ENCODE peak calls at places on chromosomes 7 and 10, in ten cellular contexts. J is transverse colon, M is caudate nucleus, P is endothelial cell of umbilical vein, O is left lung, Y is Peyer's patch, A is ovary, G is PC-3, E is spleen, T is breast epithelium. C is an unnamed sample.

GRCh38 chr10:8137272-8137680 is 82.8 kb downstream of the GATA3 start:
- DNase-seq in O (no peak), P (no peak), J (no peak), T (no peak), Y (no peak), G (no peak), A (no peak), M (no peak), E (no peak), C (no peak)

GRCh38 chr7:53661645-53662217 is 626.3 kb downstream of the POM121L12 start:
- DNase-seq in M (no peak), J (no peak), G (no peak), Y (no peak), A (no peak), T (no peak), P (no peak), O (no peak), E (no peak), C (no peak)

GRCh38 chr10:119022846-119023552 is 6.5 kb upstream of the NANOS1 start:
- DNase-seq in Y (no peak), P (no peak), M (no peak), O (no peak), J (no peak), A (no peak), E (no peak), G (peak; percentile 82), T (no peak), C (no peak)

GRCh38 chr7:155412416-155413253 is 45.3 kb upstream of the EN2 start:
- DNase-seq in O (peak; percentile 43), M (peak; percentile 67), Y (peak; percentile 18), E (peak; percentile 81), P (peak; percentile 23), A (no peak), T (no peak), G (peak; percentile 57), J (peak; percentile 42), C (no peak)

GRCh38 chr10:62815373-62816111 is 624 bp downstream of the EGR2 start:
- DNase-seq in G (no peak), P (peak; percentile 15), E (peak; percentile 88), A (no peak), Y (no peak), M (no peak), O (peak; percentile 35), T (no peak), J (no peak), C (no peak)

GRCh38 chr7:138001529-138002095 is at the start of gene CREB3L2:
- DNase-seq in O (peak; percentile 77), G (peak; percentile 32), J (peak; percentile 68), Y (peak; percentile 56), A (peak; percentile 55), T (peak; percentile 54), P (no peak), E (peak; percentile 96), M (peak; percentile 84), C (peak; percentile 89)

GRCh38 chr10:110993024-110993693 is 73.8 kb downstream of the SHOC2 start:
- DNase-seq in T (no peak), J (no peak), O (no peak), M (no peak), A (no peak), G (peak; percentile 64), E (no peak), P (no peak), Y (no peak), C (no peak)

GRCh38 chr10:51171946-51172345 is 97.7 kb downstream of the PRKG1 start:
- DNase-seq in J (no peak), M (no peak), G (peak; percentile 85), Y (no peak), E (no peak), T (no peak), A (no peak), O (no peak), P (no peak), C (no peak)

GRCh38 chr10:34194259-34194658 is 620.8 kb downstream of the PARD3 start:
- DNase-seq in J (no peak), Y (no peak), M (no peak), A (no peak), P (no peak), G (no peak), O (no peak), T (no peak), E (no peak), C (no peak)

GRCh38 chr7:117825132-117825531 is 48.1 kb downstream of the CTTNBP2 start:
- DNase-seq in A (no peak), Y (no peak), M (no peak), E (no peak), P (no peak), O (no peak), T (no peak), J (no peak), G (peak; percentile 18), C (no peak)

GRCh38 chr10:4568731-4569130 is 257.3 kb upstream of the AKR1E2 start:
- DNase-seq in M (no peak), E (no peak), O (no peak), T (no peak), G (no peak), J (no peak), Y (no peak), P (no peak), A (no peak), C (no peak)

GRCh38 chr7:108189733-108190388 is 59.7 kb upstream of the LAMB4 start:
- DNase-seq in M (no peak), P (no peak), O (no peak), G (no peak), J (no peak), A (no peak), E (no peak), Y (no peak), T (no peak), C (no peak)

GRCh38 chr7:11754123-11754522 is 77.9 kb downstream of the THSD7A start:
- DNase-seq in A (no peak), O (no peak), G (no peak), M (no peak), P (no peak), T (no peak), E (no peak), Y (no peak), J (no peak), C (no peak)
- H3K27ac ChIP-seq in A (no peak overlapping the region), O (no peak overlapping the region), G (no peak overlapping the region), M (no peak overlapping the region), P (no peak overlapping the region), T (no peak overlapping the region), E (no peak overlapping the region), Y (no peak overlapping the region), J (no peak overlapping the region), C (no peak overlapping the region)

DNA sequence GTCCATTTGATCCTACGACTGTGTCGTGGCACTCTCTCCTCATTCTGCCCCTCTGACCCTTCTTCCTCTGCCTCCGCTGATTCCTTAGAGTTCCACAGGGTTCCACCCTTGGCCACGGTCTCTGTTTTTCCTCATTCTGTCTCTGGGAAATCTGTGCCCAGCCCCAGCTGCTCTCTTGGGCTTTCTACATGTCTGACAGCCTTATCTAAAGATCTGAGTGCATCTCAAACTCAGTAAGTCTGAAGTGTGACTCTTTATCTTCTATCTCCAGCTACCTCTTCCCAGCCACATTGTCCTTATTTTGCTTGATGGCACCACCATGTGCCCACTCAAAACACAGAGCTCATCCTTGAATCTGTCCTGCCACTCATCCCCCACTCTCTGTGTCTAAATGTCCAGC is 62.1 kb upstream of the AQP1 start:
- DNase-seq in M (no peak), A (no peak), G (no peak), J (no peak), P (peak; percentile 13), Y (no peak), T (no peak), E (no peak), O (no peak), C (no peak)
- H3K27ac ChIP-seq in M (no peak overlapping the region), A (no peak overlapping the region), G (no peak overlapping the region), J (no peak overlapping the region), P (no peak overlapping the region), Y (no peak overlapping the region), T (no peak overlapping the region), E (no peak overlapping the region), O (no peak overlapping the region), C (no peak overlapping the region)

GRCh38 chr7:26735976-26736600 is 128.3 kb downstream of the SKAP2 start:
- DNase-seq in M (no peak), Y (no peak), E (no peak), P (no peak), T (no peak), G (no peak), J (no peak), O (no peak), A (no peak), C (no peak)
- H3K27ac ChIP-seq in M (no peak overlapping the region), Y (no peak overlapping the region), E (no peak overlapping the region), P (no peak overlapping the region), T (no peak overlapping the region), G (no peak overlapping the region), J (no peak overlapping the region), O (no peak overlapping the region), A (no peak overlapping the region), C (no peak overlapping the region)

GRCh38 chr7:50261593-50261992 is 42.9 kb upstream of the IKZF1 start:
- DNase-seq in J (no peak), O (no peak), G (no peak), E (no peak), A (no peak), P (no peak), Y (no peak), M (no peak), T (no peak), C (no peak)
- H3K27ac ChIP-seq in J (no peak overlapping the region), O (no peak overlapping the region), G (no peak overlapping the region), E (peak overlapping the region; percentile 89), A (no peak overlapping the region), P (no peak overlapping the region), Y (peak overlapping the region; percentile 61), M (no peak overlapping the region), T (no peak overlapping the region), C (no peak overlapping the region)

GRCh38 chr7:149865437-149865836 is 8.3 kb upstream of the ATP6V0E2 start:
- DNase-seq in J (peak; percentile 40), E (peak; percentile 89), M (no peak), P (peak; percentile 14), T (no peak), A (no peak), G (no peak), Y (peak; percentile 68), O (no peak), C (no peak)
- H3K27ac ChIP-seq in J (no peak overlapping the region), E (peak overlapping the region; percentile 83), M (no peak overlapping the region), P (no peak overlapping the region), T (no peak overlapping the region), A (no peak overlapping the region), G (no peak overlapping the region), Y (peak overlapping the region; percentile 71), O (no peak overlapping the region), C (no peak overlapping the region)